ENCODE peak calls at places on chromosomes 13 and 19, in nine cellular contexts. M is astrocyte of the spinal cord, D is mammary epithelial cell, B is upper lobe of right lung, V is NB4, J is right cardiac atrium, R is H7, Z is lower leg skin, I is Caco-2. Y is an unnamed sample.
A peak's percentile ranks its signal among the peaks of the same experiment; 100 is the strongest.

GRCh38 chr13:60227168-60227567 is 63.4 kb upstream of the DIAPH3 start:
- DNase-seq in M (no peak), D (no peak), B (no peak), V (no peak), J (no peak), R (no peak), Z (no peak), I (no peak), Y (no peak)

GRCh38 chr19:49639401-49640112 is 386 bp downstream of the RRAS start:
- DNase-seq in M (no peak), D (no peak), B (no peak), V (peak; percentile 24), J (peak; percentile 71), R (peak; percentile 69), Z (no peak), I (no peak), Y (no peak)

GRCh38 chr19:55519461-55520311 is 17.2 kb downstream of the SBK2 start:
- DNase-seq in M (peak; percentile 75), D (peak; percentile 77), B (no peak), V (no peak), J (no peak), R (no peak), Z (no peak), I (no peak), Y (no peak)

GRCh38 chr19:6268382-6268771 is 11.4 kb downstream of the MLLT1 start:
- DNase-seq in M (no peak), D (no peak), B (no peak), V (no peak), J (no peak), R (no peak), Z (no peak), I (no peak), Y (no peak)

GRCh38 chr13:113902956-113903355 is 39.1 kb upstream of the GAS6 start:
- DNase-seq in M (no peak), D (no peak), B (no peak), V (no peak), J (no peak), R (no peak), Z (peak; percentile 81), I (no peak), Y (no peak)

GRCh38 chr19:32814046-32814445 is 55.5 kb downstream of the SLC7A9 start:
- DNase-seq in M (no peak), D (no peak), B (peak; percentile 46), V (no peak), J (no peak), R (peak; percentile 63), Z (no peak), I (no peak), Y (no peak)

GRCh38 chr19:6212403-6213265 is 67.1 kb downstream of the MLLT1 start:
- DNase-seq in M (no peak), D (no peak), B (peak; percentile 66), V (no peak), J (peak; percentile 49), R (peak; percentile 64), Z (peak; percentile 71), I (no peak), Y (no peak)

GRCh38 chr13:99375806-99376080 is 68.5 kb upstream of the GPR183 start:
- DNase-seq in M (no peak), D (no peak), B (no peak), V (no peak), J (no peak), R (no peak), Z (peak; percentile 72), I (no peak), Y (no peak)

GRCh38 chr13:103471896-103472295 is 405.7 kb upstream of the SLC10A2 start:
- DNase-seq in M (no peak), D (no peak), B (no peak), V (no peak), J (no peak), R (no peak), Z (no peak), I (no peak), Y (no peak)

GRCh38 chr13:50893211-50893852 is 16.3 kb upstream of the RNASEH2B start:
- DNase-seq in M (peak; percentile 71), D (no peak), B (no peak), V (peak; percentile 87), J (no peak), R (peak; percentile 19), Z (no peak), I (no peak), Y (no peak)

GRCh38 chr13:37207646-37208045 is 102.2 kb upstream of the CSNK1A1L start:
- DNase-seq in M (peak; percentile 29), D (no peak), B (no peak), V (no peak), J (no peak), R (no peak), Z (no peak), I (no peak), Y (no peak)
- H3K4me3 ChIP-seq in M (no peak overlapping the region), D (no peak overlapping the region), B (no peak overlapping the region), V (no peak overlapping the region), J (no peak overlapping the region), R (no peak overlapping the region), Z (no peak overlapping the region), I (no peak overlapping the region), Y (no peak overlapping the region)

DNA sequence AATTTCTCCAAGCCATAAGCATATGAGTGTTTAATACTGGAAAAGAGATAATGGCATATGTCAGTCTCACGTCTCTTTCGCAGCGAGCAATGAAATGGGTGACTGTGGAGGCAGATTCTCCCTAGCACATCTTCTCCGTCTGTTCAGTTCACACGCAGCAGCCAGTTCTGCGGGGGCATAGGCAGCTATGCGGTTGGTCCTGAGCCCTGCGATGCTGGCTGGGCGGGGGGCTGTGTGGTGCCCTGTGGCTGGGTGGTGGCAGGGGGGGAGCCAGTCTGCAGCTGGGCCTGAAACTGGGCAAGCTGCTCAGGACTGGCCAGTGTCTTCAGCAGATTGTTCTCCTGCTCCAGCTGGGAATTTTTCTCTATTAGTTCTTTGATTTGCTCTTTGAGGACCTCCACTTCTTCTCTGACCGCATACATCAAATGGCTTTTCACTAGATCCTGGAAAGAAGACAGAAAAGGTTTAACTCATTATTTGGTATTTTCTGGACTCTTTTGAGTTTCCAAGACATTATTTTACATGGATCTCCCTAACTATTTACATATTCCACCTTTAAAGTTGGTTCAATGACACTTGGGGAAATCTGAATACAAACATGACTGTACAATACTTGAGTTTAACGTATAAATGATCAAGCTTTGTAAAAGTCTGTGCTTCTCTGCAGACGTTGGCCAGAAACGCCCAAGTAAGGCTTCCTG is 61.0 kb downstream of the SERP2 start:
- DNase-seq in M (no peak), D (no peak), B (no peak), V (no peak), J (no peak), R (no peak), Z (peak; percentile 90), I (no peak), Y (no peak)
- H3K4me3 ChIP-seq in M (peak overlapping the region; percentile 90), D (peak overlapping the region; percentile 63), B (peak overlapping the region; percentile 87), V (peak overlapping the region; percentile 51), J (peak overlapping the region; percentile 85), R (peak overlapping the region; percentile 34), Z (peak overlapping the region; percentile 8), I (peak overlapping the region; percentile 48), Y (peak overlapping the region; percentile 90)

DNA sequence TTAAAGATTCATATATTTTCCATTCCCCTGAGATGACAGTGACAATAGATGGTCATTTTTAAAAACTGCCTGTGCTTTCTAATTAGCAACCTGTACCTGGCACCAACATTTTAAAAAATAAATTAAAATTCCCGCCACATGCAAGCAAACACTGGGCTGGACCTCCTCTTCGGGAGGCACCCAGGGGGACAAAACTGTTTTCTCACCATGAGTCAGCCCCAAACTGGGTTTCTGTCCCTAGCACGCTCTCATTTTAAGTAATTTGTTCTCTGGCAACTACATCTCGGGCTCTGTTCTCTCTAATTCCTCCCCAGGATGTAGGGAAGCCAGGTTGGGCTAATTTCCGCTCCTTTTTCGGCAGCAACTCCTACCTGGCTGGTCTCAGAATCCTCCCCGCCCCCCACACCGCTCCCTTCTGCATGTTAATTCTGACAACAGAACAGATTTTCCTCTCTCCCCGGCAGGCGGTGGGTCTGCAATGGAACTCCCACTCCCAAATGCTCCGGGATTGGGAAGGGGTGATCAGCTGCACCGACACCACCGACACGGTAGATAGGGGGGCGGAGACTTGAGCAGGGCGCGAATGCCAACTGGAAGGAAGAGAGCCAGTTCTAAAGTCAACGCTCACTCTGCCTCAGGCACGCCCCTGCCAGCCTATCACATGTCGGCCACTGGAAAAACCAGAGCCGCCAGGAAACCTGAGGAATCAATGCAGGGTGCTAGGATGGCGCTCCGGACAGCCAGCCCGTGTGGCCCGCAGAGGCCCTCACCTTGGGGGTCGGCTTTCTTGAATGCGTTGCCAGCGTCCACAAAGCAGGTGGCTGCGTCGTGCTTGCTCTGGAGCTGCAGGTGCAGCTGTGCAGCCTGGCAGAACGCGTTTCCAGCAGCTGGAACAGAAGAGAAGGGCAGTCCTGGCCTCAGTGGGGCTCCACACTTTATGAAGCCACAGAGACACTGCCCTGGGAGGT is 14.7 kb downstream of the NAPA start:
- DNase-seq in M (no peak), D (no peak), B (no peak), V (no peak), J (peak; percentile 31), R (peak; percentile 69), Z (no peak), I (no peak), Y (no peak)
- H3K4me3 ChIP-seq in M (no peak overlapping the region), D (no peak overlapping the region), B (no peak overlapping the region), V (no peak overlapping the region), J (no peak overlapping the region), R (no peak overlapping the region), Z (no peak overlapping the region), I (no peak overlapping the region), Y (no peak overlapping the region)

GRCh38 chr19:13032837-13033236 is 37.6 kb downstream of the NFIX start:
- DNase-seq in M (no peak), D (no peak), B (no peak), V (no peak), J (peak; percentile 64), R (no peak), Z (no peak), I (no peak), Y (no peak)

GRCh38 chr19:13033244-13033643 is 38.0 kb downstream of the NFIX start:
- DNase-seq in M (no peak), D (no peak), B (no peak), V (peak; percentile 24), J (no peak), R (no peak), Z (no peak), I (no peak), Y (no peak)

GRCh38 chr19:13033819-13034611 is 38.7 kb downstream of the NFIX start:
- DNase-seq in M (peak; percentile 56), D (peak; percentile 68), B (peak; percentile 87), V (peak; percentile 68), J (peak; percentile 91), R (peak; percentile 92), Z (no peak), I (no peak), Y (peak; percentile 85)

GRCh38 chr19:13029893-13030292 is 34.6 kb downstream of the NFIX start:
- DNase-seq in M (no peak), D (no peak), B (no peak), V (peak; percentile 31), J (no peak), R (peak; percentile 80), Z (no peak), I (no peak), Y (no peak)

DNA sequence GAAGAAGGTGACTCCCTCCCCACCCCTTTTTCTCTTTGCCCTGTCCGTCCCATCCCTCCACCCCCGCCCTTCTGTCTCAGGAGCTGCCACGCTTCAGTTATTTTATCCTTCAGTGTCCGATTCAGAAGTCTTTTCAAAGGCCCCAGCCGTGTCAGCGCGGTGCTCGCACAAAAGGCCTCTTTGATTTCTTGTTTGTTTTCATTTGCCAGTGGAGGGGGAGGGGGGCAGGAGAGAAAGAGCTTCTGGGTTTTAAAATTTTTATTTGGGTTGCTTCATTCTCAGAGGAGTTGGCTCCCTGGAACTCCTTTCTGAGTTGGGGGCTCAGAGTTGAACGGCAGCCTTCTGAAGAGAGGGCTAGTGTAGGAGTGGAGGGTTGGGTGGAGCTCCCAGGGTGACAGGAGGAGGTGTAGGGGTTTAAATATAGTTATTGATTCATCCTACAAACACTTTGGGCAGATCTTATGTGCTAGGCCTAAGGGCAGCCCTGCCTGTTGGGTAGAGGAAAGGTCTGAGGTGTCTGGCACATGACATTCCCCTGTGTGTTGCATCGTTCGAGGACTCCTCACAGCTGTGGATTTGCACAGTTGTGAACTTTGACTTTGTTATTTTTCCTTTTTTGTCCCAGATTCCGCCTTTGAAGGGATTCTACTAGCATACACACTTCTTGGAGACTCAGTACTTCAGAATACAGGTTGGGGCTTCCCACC is 36.8 kb downstream of the NFIX start:
- DNase-seq in M (peak; percentile 43), D (peak; percentile 74), B (no peak), V (no peak), J (peak; percentile 70), R (no peak), Z (no peak), I (no peak), Y (no peak)
- H3K4me3 ChIP-seq in M (no peak overlapping the region), D (no peak overlapping the region), B (no peak overlapping the region), V (no peak overlapping the region), J (no peak overlapping the region), R (no peak overlapping the region), Z (no peak overlapping the region), I (no peak overlapping the region), Y (no peak overlapping the region)